ENCODE peak calls at places on chromosomes 3 and 15, in four cellular contexts. One of them, this sample, is unnamed.

GRCh38 chr3:57659004-57659672 is 33.7 kb downstream of the DENND6A start:
- DNase-seq in dorsolateral prefrontal cortex: no peak
- DNase-seq in activated T-cell treated with anti-CD3 and anti-CD28 coated beads for 24 hours: no peak
- DNase-seq in nucleus accumbens: no peak
- DNase-seq in this sample: no peak

GRCh38 chr15:83299462-83299861 is 15.0 kb upstream of the BNC1 start:
- DNase-seq in activated T-cell treated with anti-CD3 and anti-CD28 coated beads for 24 hours: no peak
- DNase-seq in nucleus accumbens: no peak
- DNase-seq in dorsolateral prefrontal cortex: no peak
- DNase-seq in this sample: no peak

GRCh38 chr3:185081516-185081915 is 71.3 kb downstream of the C3orf70 start:
- DNase-seq in activated T-cell treated with anti-CD3 and anti-CD28 coated beads for 24 hours: no peak
- DNase-seq in dorsolateral prefrontal cortex: no peak
- DNase-seq in nucleus accumbens: no peak
- DNase-seq in this sample: no peak

GRCh38 chr3:108235290-108235689 is 13.1 kb upstream of the IFT57 start:
- DNase-seq in dorsolateral prefrontal cortex: no peak
- DNase-seq in activated T-cell treated with anti-CD3 and anti-CD28 coated beads for 24 hours: no peak
- DNase-seq in nucleus accumbens: no peak
- DNase-seq in this sample: no peak

GRCh38 chr15:41806291-41807181 is 21.4 kb upstream of the JMJD7 start:
- DNase-seq in nucleus accumbens: no peak
- DNase-seq in activated T-cell treated with anti-CD3 and anti-CD28 coated beads for 24 hours: no peak
- DNase-seq in dorsolateral prefrontal cortex: no peak
- DNase-seq in this sample: no peak

GRCh38 chr3:61802772-61803171 is 241.4 kb downstream of the PTPRG start:
- DNase-seq in dorsolateral prefrontal cortex: no peak
- DNase-seq in activated T-cell treated with anti-CD3 and anti-CD28 coated beads for 24 hours: no peak
- DNase-seq in nucleus accumbens: no peak
- DNase-seq in this sample: no peak

GRCh38 chr3:73874596-73874995 is 249.9 kb upstream of the PDZRN3 start:
- DNase-seq in nucleus accumbens: no peak
- DNase-seq in activated T-cell treated with anti-CD3 and anti-CD28 coated beads for 24 hours: no peak
- DNase-seq in dorsolateral prefrontal cortex: no peak
- DNase-seq in this sample: no peak

GRCh38 chr15:31301687-31301990 is 25.0 kb upstream of the KLF13 start:
- DNase-seq in nucleus accumbens: no peak
- DNase-seq in dorsolateral prefrontal cortex: no peak
- DNase-seq in activated T-cell treated with anti-CD3 and anti-CD28 coated beads for 24 hours: no peak
- DNase-seq in this sample: no peak

GRCh38 chr3:128433630-128434185 is 33.0 kb downstream of the DNAJB8 start:
- DNase-seq in activated T-cell treated with anti-CD3 and anti-CD28 coated beads for 24 hours: no peak
- DNase-seq in nucleus accumbens: no peak
- DNase-seq in dorsolateral prefrontal cortex: no peak
- DNase-seq in this sample: no peak

GRCh38 chr3:52480768-52481715 is 14.1 kb upstream of the STAB1 start:
- DNase-seq in nucleus accumbens: no peak
- DNase-seq in dorsolateral prefrontal cortex: peak
- DNase-seq in activated T-cell treated with anti-CD3 and anti-CD28 coated beads for 24 hours: no peak
- DNase-seq in this sample: no peak

GRCh38 chr3:63324621-63325020 is 46.5 kb downstream of the SYNPR start:
- DNase-seq in dorsolateral prefrontal cortex: no peak
- DNase-seq in activated T-cell treated with anti-CD3 and anti-CD28 coated beads for 24 hours: no peak
- DNase-seq in nucleus accumbens: no peak
- DNase-seq in this sample: no peak

GRCh38 chr3:58074997-58075396 is 66.8 kb downstream of the FLNB start:
- DNase-seq in nucleus accumbens: no peak
- DNase-seq in activated T-cell treated with anti-CD3 and anti-CD28 coated beads for 24 hours: peak
- DNase-seq in dorsolateral prefrontal cortex: no peak
- DNase-seq in this sample: no peak

GRCh38 chr3:145798691-145799550 is 362.1 kb downstream of the PLOD2 start:
- DNase-seq in nucleus accumbens: no peak
- DNase-seq in dorsolateral prefrontal cortex: no peak
- DNase-seq in activated T-cell treated with anti-CD3 and anti-CD28 coated beads for 24 hours: no peak
- DNase-seq in this sample: no peak

GRCh38 chr3:10281951-10282350 is 10.8 kb downstream of the GHRL start:
- DNase-seq in activated T-cell treated with anti-CD3 and anti-CD28 coated beads for 24 hours: no peak
- DNase-seq in nucleus accumbens: no peak
- DNase-seq in dorsolateral prefrontal cortex: no peak
- DNase-seq in this sample: no peak